ENCODE peak calls at places on chromosomes 3 and 15, in six cellular contexts. X is BE2C, K is gastrocnemius medialis, O is esophagus muscularis mucosa, J is transverse colon, L is A549. M is an unnamed sample.

GRCh38 chr3:181948286-181948685 is 236.6 kb downstream of the SOX2 start:
- DNase-seq in X (no peak), L (no peak), K (no peak), O (no peak), J (no peak), M (no peak)

GRCh38 chr15:53834214-53834613 is 74.8 kb upstream of the WDR72 start:
- DNase-seq in O (no peak), L (no peak), K (no peak), J (no peak), X (peak; percentile 61), M (no peak)

GRCh38 chr3:108091498-108092259 is 848 bp upstream of the CD47 start:
- DNase-seq in O (no peak), J (peak; percentile 19), X (peak; percentile 12), K (no peak), L (peak; percentile 20), M (no peak)

GRCh38 chr3:171429635-171430034 is 30.6 kb downstream of the TNIK start:
- DNase-seq in L (no peak), O (no peak), K (no peak), X (no peak), J (no peak), M (no peak)

GRCh38 chr15:100635406-100636071 is 33.1 kb downstream of the ASB7 start:
- DNase-seq in J (peak; percentile 31), O (no peak), K (no peak), X (no peak), L (no peak), M (no peak)

GRCh38 chr3:17420668-17421067 is 321.8 kb downstream of the TBC1D5 start:
- DNase-seq in K (no peak), X (no peak), L (no peak), O (no peak), J (no peak), M (no peak)

GRCh38 chr3:134392336-134392983 is 18.2 kb upstream of the AMOTL2 start:
- DNase-seq in O (no peak), L (no peak), X (no peak), K (no peak), J (no peak), M (no peak)

GRCh38 chr3:70090322-70090913 is 90.9 kb downstream of the SAMMSON start:
- DNase-seq in J (no peak), L (peak; percentile 31), O (no peak), X (no peak), K (no peak), M (peak; percentile 20)

GRCh38 chr3:195150194-195151118 is 120.5 kb downstream of the XXYLT1 start:
- DNase-seq in K (no peak), J (peak; percentile 61), L (no peak), X (peak; percentile 85), O (no peak), M (peak; percentile 48)

GRCh38 chr3:39098473-39099000 is 8.9 kb downstream of the GORASP1 start:
- DNase-seq in O (peak; percentile 81), L (no peak), J (no peak), X (no peak), K (no peak), M (no peak)

GRCh38 chr3:179973931-179974361 is 62.8 kb downstream of the PEX5L start:
- DNase-seq in O (no peak), K (no peak), X (no peak), L (no peak), J (no peak), M (no peak)

GRCh38 chr3:149077638-149078037 is 8.7 kb downstream of the HLTF start:
- DNase-seq in X (no peak), J (no peak), L (no peak), O (no peak), K (no peak), M (no peak)

GRCh38 chr3:149813367-149814281 is 609 bp downstream of the RNF13 start:
- DNase-seq in J (peak; percentile 19), X (peak; percentile 7), L (no peak), O (no peak), K (no peak), M (peak; percentile 9)

GRCh38 chr3:197912770-197913476 is 37.1 kb upstream of the RPL35A start:
- DNase-seq in J (peak; percentile 8), X (no peak), O (no peak), K (no peak), L (no peak), M (no peak)

GRCh38 chr3:27646891-27647290 is 75.2 kb downstream of the EOMES start:
- DNase-seq in L (no peak), X (no peak), O (no peak), K (no peak), J (no peak), M (no peak)

GRCh38 chr15:83305696-83306291 is 21.3 kb upstream of the BNC1 start:
- DNase-seq in X (no peak), L (no peak), J (no peak), O (peak; percentile 86), K (no peak), M (no peak)

GRCh38 chr15:67096536-67097294 is 31.3 kb downstream of the SMAD3 start:
- DNase-seq in O (no peak), K (no peak), X (no peak), J (no peak), L (no peak), M (no peak)

GRCh38 chr3:160857476-160857875 is 101.4 kb downstream of the PPM1L start:
- DNase-seq in J (no peak), O (no peak), L (no peak), K (no peak), X (no peak), M (no peak)

GRCh38 chr3:12507871-12508281 is 23.6 kb downstream of the TSEN2 start:
- DNase-seq in X (peak; percentile 40), J (no peak), O (no peak), L (no peak), K (no peak), M (no peak)

GRCh38 chr3:13492048-13492447 is 11.9 kb downstream of the HDAC11 start:
- DNase-seq in J (no peak), K (no peak), L (no peak), X (no peak), O (no peak), M (no peak)

GRCh38 chr3:175732053-175732452 is 872.9 kb downstream of the NAALADL2 start:
- DNase-seq in J (no peak), L (no peak), O (no peak), K (no peak), X (no peak), M (no peak)

GRCh38 chr3:14650193-14650592 is 1.4 kb upstream of the CCDC174 start:
- DNase-seq in X (no peak), O (no peak), J (no peak), L (no peak), K (no peak), M (no peak)

DNA sequence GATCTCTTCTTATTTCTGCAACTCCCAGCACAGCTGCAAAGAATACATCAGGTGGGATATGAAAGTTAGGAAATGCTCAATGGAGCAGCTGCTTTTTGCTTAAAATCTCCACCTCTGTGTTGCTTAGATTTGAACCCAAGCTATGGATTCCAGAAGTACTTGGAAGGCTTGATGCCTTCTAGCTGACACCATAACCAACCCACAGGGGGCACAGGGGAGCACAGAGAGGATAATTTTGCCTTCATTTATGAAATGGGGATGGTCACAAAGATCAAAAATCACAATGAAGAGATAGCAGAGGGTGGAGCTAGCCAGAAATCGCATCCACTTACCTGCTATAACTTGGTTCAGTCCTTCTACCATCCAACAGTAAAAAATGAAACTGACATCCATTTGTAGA is 75.7 kb downstream of the DUT start:
- DNase-seq in L (no peak), K (no peak), O (no peak), X (no peak), J (no peak), M (no peak)
- TF ChIP-seq CTCF in L (no peak), K (no peak), O (peak; percentile 12), X (peak; percentile 49), J (no peak), M (no peak)

GRCh38 chr15:57610130-57610529 is 18.4 kb downstream of the MYZAP start:
- DNase-seq in X (no peak), L (peak; percentile 70), K (no peak), J (peak; percentile 87), O (no peak), M (no peak)

GRCh38 chr15:57605491-57605890 is 13.8 kb downstream of the MYZAP start:
- DNase-seq in L (no peak), O (no peak), J (no peak), X (no peak), K (no peak), M (no peak)

GRCh38 chr15:57606816-57607215 is 15.1 kb downstream of the MYZAP start:
- DNase-seq in O (no peak), K (no peak), J (no peak), X (no peak), L (no peak), M (no peak)

GRCh38 chr15:57606048-57606447 is 14.3 kb downstream of the MYZAP start:
- DNase-seq in J (no peak), O (no peak), X (no peak), L (no peak), K (no peak), M (no peak)

DNA sequence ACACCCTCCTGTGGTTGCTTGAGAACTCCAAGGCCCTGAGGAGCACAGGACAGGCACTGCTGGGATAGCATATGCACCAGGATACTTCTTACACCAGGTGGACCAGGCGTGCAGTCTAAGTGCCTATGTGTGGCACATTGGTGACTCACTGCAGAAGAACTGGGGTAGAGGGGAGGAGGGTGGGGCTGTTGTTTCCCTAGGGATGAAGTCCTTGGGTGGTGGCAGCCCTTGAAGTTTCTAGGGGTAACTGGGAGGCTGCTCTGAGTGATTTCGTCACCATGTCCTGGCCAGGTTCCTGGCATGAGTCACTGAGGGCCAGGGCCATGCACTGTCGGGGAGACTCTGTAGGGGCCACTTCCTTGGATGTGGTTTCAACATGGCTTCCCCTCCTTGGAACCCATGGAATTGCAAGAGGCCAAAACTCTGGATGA is 15.9 kb downstream of the MYZAP start:
- DNase-seq in K (no peak), O (no peak), L (peak; percentile 79), J (peak; percentile 85), X (no peak), M (no peak)
- TF ChIP-seq CTCF in K (no peak), O (no peak), L (no peak), J (no peak), X (no peak), M (no peak)

GRCh38 chr3:130743354-130743753 is 3.3 kb downstream of the PIK3R4 start:
- DNase-seq in K (no peak), L (no peak), X (no peak), J (no peak), O (no peak), M (no peak)

GRCh38 chr3:130748981-130749380 is 2.4 kb upstream of the PIK3R4 start:
- DNase-seq in O (no peak), J (no peak), X (no peak), L (no peak), K (no peak), M (no peak)

GRCh38 chr3:130746296-130747039 is at the start of gene PIK3R4:
- DNase-seq in O (peak; percentile 99), L (peak; percentile 78), K (peak; percentile 90), J (peak; percentile 96), X (peak; percentile 96), M (peak; percentile 96)

DNA sequence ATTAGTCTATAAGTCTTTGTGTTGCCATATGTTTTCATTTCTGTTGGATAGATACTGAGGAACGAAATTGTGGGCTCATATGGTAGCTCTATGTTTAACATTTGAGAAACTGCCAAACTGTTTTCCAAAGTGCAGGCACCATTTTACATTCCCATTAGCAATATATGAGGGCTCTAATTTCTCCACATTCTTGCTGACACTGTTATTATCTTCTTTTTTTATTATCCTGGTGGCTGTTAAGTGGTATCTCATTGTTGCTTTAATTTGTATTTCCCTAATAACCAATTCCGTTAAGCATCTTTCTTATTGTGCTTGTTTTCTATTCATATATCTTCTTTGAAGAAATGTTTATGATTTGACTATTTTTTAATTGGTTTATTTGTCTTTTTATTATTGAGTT is 1.9 kb upstream of the PIK3R4 start:
- DNase-seq in O (no peak), X (no peak), J (no peak), L (no peak), K (no peak), M (no peak)
- TF ChIP-seq CTCF in O (no peak), X (no peak), J (no peak), L (no peak), K (no peak), M (no peak)

GRCh38 chr3:119831022-119831421 is 49.1 kb downstream of the NR1I2 start:
- DNase-seq in O (no peak), L (no peak), X (no peak), J (no peak), K (no peak), M (no peak)
- TF ChIP-seq CTCF in O (no peak), L (peak; percentile 36), X (peak; percentile 35), J (no peak), K (no peak), M (no peak)